ENCODE peak calls at places on chromosomes 13 and 19, in four cellular contexts. J is dorsolateral prefrontal cortex; I is activated naive CD4-positive, alpha-beta T cell treated with anti-CD3 and anti-CD28 coated beads, Interleukin-2, amount 50 U/mL, for 16 hours; P is fibroblast of the aortic adventitia. H is an unnamed sample.

GRCh38 chr13:75308222-75308621 is 173.7 kb downstream of the TBC1D4 start:
- DNase-seq in J (no peak), I (peak), P (no peak), H (no peak)

GRCh38 chr19:17103177-17103576 is 27.6 kb downstream of the MYO9B start:
- DNase-seq in I (no peak), J (no peak), P (peak), H (no peak)

GRCh38 chr13:60146491-60146890 is 17.2 kb downstream of the DIAPH3 start:
- DNase-seq in P (peak), I (no peak), J (no peak), H (no peak)

GRCh38 chr19:31518216-31518615 is 169.0 kb upstream of the TSHZ3 start:
- DNase-seq in I (no peak), P (no peak), J (no peak), H (no peak)

GRCh38 chr19:46603752-46604241 is 2.7 kb downstream of the CALM3 start:
- DNase-seq in P (no peak), J (no peak), I (no peak), H (no peak)

GRCh38 chr13:77250968-77251367 is 75.9 kb downstream of the MYCBP2 start:
- DNase-seq in I (no peak), P (no peak), J (no peak), H (peak)

GRCh38 chr13:113187263-113187669 is 21.2 kb downstream of the PCID2 start:
- DNase-seq in P (peak), I (peak), J (peak), H (peak)

GRCh38 chr13:26266311-26266710 is 12.4 kb downstream of the CDK8 start:
- DNase-seq in J (no peak), P (no peak), I (no peak), H (no peak)

GRCh38 chr13:85347251-85347650 is 452.0 kb downstream of the SLITRK6 start:
- DNase-seq in I (no peak), P (no peak), J (no peak), H (no peak)

GRCh38 chr13:46475586-46475991 is 77.4 kb upstream of the LRCH1 start:
- DNase-seq in J (no peak), P (peak), I (no peak), H (no peak)

GRCh38 chr13:29969286-29969685 is 118.9 kb upstream of the UBL3 start:
- DNase-seq in I (no peak), P (peak), J (no peak), H (no peak)

GRCh38 chr19:41998246-41999020 is 4.4 kb upstream of the ATP1A3 start:
- DNase-seq in J (no peak), I (peak), P (peak), H (peak)

GRCh38 chr19:10654610-10655456 is 687 bp downstream of the ILF3 start:
- DNase-seq in P (peak), J (no peak), I (peak), H (peak)

GRCh38 chr19:47068246-47068645 is 19.8 kb upstream of the TMEM160 start:
- DNase-seq in P (no peak), J (no peak), I (no peak), H (no peak)

GRCh38 chr19:1906985-1907562 is 1.9 kb downstream of the ADAT3 start:
- DNase-seq in P (no peak), J (no peak), I (no peak), H (no peak)

GRCh38 chr19:34172661-34173144 is 399 bp downstream of the LSM14A start:
- DNase-seq in P (no peak), I (no peak), J (no peak), H (no peak)

GRCh38 chr13:33007237-33007636 is 9.0 kb upstream of the KL start:
- DNase-seq in I (no peak), P (no peak), J (no peak), H (no peak)

GRCh38 chr19:38849746-38850230 is at the start of gene HNRNPL:
- DNase-seq in I (peak), P (no peak), J (peak), H (peak)